ENCODE peak calls at places on chromosomes 12 and 14, in five cellular contexts. T is fibroblast of pulmonary artery, Y is fibroblast of mammary gland, P is dorsolateral prefrontal cortex, Q is cardiac fibroblast. G is an unnamed sample.

GRCh38 chr14:34835312-34835711 is 39.8 kb downstream of the BAZ1A start:
- DNase-seq in T (no peak), Q (no peak), P (no peak), Y (no peak), G (no peak)

GRCh38 chr14:77752799-77753516 is 8.0 kb downstream of the SNW1 start:
- DNase-seq in T (peak), Q (peak), P (no peak), Y (no peak), G (peak)

GRCh38 chr12:13141686-13142085 is 38.2 kb upstream of the GSG1 start:
- DNase-seq in Y (no peak), P (no peak), T (no peak), Q (no peak), G (no peak)

GRCh38 chr12:131735863-131736806 is 25.2 kb downstream of the SFSWAP start:
- DNase-seq in T (no peak), Y (peak), P (no peak), Q (no peak), G (no peak)

GRCh38 chr12:112810235-112810917 is 18.8 kb downstream of the RPH3A start:
- DNase-seq in T (no peak), Y (no peak), P (no peak), Q (no peak), G (no peak)

GRCh38 chr14:71324767-71325272 is 417.6 kb downstream of the PCNX1 start:
- DNase-seq in P (no peak), T (peak), Q (peak), Y (peak), G (no peak)

GRCh38 chr12:49340095-49340870 is 3.3 kb upstream of the C1QL4 start:
- DNase-seq in Y (no peak), P (peak), Q (no peak), T (no peak), G (no peak)

GRCh38 chr12:126727218-126727601 is 1539.8 kb upstream of the TMEM132C start:
- DNase-seq in T (no peak), Y (no peak), Q (no peak), P (no peak), G (no peak)

GRCh38 chr12:6273931-6274687 is 36.4 kb upstream of the PLEKHG6 start:
- DNase-seq in Y (no peak), Q (peak), P (no peak), T (peak), G (peak)

GRCh38 chr14:50312734-50313054 is 570 bp downstream of the DMAC2L start:
- DNase-seq in Y (peak), T (no peak), Q (no peak), P (no peak), G (peak)

GRCh38 chr14:100584056-100585031 is 2.9 kb downstream of the BEGAIN start:
- DNase-seq in P (peak), T (no peak), Y (no peak), Q (no peak), G (no peak)

GRCh38 chr12:83985068-83985467 is 927.5 kb downstream of the SLC6A15 start:
- DNase-seq in Y (no peak), P (no peak), T (no peak), Q (no peak), G (peak)

GRCh38 chr14:99420711-99421110 is 59.9 kb downstream of the SETD3 start:
- DNase-seq in P (no peak), T (no peak), Y (peak), Q (peak), G (peak)

GRCh38 chr14:21454843-21455550 is 926 bp downstream of the CHD8 start:
- DNase-seq in T (no peak), P (no peak), Y (peak), Q (no peak), G (peak)

GRCh38 chr12:63795944-63796343 is 16.2 kb downstream of the RXYLT1 start:
- DNase-seq in T (no peak), Q (no peak), P (no peak), Y (no peak), G (no peak)

GRCh38 chr14:94769413-94770250 is at the start of gene GSC:
- DNase-seq in Q (peak), P (peak), Y (peak), T (peak), G (peak)

GRCh38 chr14:77649326-77649725 is 32.9 kb upstream of the SPTLC2 start:
- DNase-seq in Q (peak), Y (peak), T (peak), P (no peak), G (peak)

GRCh38 chr12:53989227-53990113 is 4.5 kb downstream of the HOXC10 start:
- DNase-seq in Q (peak), T (peak), P (no peak), Y (peak), G (peak)

GRCh38 chr14:24113379-24113800 is 1.2 kb upstream of the DCAF11 start:
- DNase-seq in P (no peak), Q (no peak), Y (no peak), T (no peak), G (no peak)

GRCh38 chr14:99624971-99625370 is 20.0 kb upstream of the HHIPL1 start:
- DNase-seq in Q (no peak), P (no peak), Y (no peak), T (no peak), G (no peak)

GRCh38 chr14:85528882-85529585 is 910 bp upstream of the FLRT2 start:
- DNase-seq in P (no peak), Q (peak), Y (peak), T (peak), G (peak)

GRCh38 chr12:48952691-48953090 is 4.6 kb downstream of the ARF3 start:
- DNase-seq in Q (no peak), P (no peak), Y (no peak), T (no peak), G (no peak)

GRCh38 chr12:7114851-7115250 is 5.8 kb upstream of the C1RL start:
- DNase-seq in Y (no peak), P (no peak), Q (no peak), T (no peak), G (no peak)

GRCh38 chr14:104986487-104987164 is 1.0 kb downstream of the CLBA1 start:
- DNase-seq in Y (no peak), P (no peak), T (no peak), Q (no peak), G (no peak)

GRCh38 chr14:98798099-98798498 is 473.9 kb downstream of the BCL11B start:
- DNase-seq in T (no peak), Q (no peak), Y (no peak), P (no peak), G (no peak)

GRCh38 chr12:53754633-53755261 is 3.0 kb upstream of the CISTR start:
- DNase-seq in T (peak), Q (peak), Y (peak), P (no peak), G (peak)

GRCh38 chr12:5047094-5047493 is 3.4 kb downstream of the KCNA5 start:
- DNase-seq in Q (no peak), T (no peak), P (no peak), Y (no peak), G (no peak)

GRCh38 chr12:115341442-115341841 is 657.5 kb upstream of the TBX3 start:
- DNase-seq in P (no peak), T (peak), Y (peak), Q (peak), G (peak)

GRCh38 chr14:104244221-104245011 is 106.0 kb downstream of the KIF26A start:
- DNase-seq in Q (no peak), P (peak), Y (no peak), T (no peak), G (no peak)

GRCh38 chr14:94036328-94037167 is 10.4 kb downstream of the OTUB2 start:
- DNase-seq in P (peak), T (peak), Y (peak), Q (peak), G (peak)

GRCh38 chr12:48985475-48985897 is 7.4 kb downstream of the WNT1 start:
- DNase-seq in T (no peak), P (no peak), Y (no peak), Q (no peak), G (no peak)

GRCh38 chr12:44875954-44876553 is at the start of gene NELL2:
- DNase-seq in P (peak), Y (peak), Q (peak), T (peak), G (peak)

GRCh38 chr14:26709019-26709418 is 111.2 kb upstream of the NOVA1 start:
- DNase-seq in Q (peak), P (no peak), Y (peak), T (peak), G (peak)

DNA sequence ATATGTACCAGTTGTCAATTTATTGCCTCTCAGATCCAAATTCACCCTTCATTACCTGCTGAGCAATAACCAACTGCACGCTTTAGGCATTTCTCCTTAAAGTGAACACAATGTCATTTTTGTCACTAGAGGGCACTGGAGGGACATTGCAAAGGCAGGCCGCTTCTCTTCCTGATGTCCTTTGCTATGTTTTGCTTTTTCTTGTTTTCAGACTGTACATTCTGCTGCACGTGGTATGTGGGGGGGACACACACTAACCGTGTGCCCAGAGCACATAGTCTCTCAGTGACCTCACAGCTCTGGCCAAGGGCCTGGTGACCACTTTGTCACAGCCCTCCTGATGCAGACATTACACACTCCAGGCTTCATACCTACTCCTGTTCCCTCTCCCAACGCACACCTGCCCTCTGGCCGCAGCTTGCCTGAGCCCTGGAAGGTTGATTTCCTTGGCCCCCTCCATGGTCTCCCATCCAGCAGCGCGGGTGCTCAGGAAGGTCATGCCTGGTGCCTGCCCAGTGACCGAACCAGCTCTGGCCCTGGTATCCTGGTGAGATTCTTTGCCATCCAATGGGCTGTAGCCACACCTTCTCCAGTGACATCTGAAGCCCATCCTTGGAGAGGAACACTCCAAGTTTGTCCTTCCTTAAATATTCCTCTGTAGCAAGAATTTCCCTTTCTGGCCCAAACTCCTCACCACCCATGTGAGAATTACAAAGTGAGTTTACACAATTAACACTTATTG is 39.9 kb downstream of the MYO1H start:
- DNase-seq in Y (peak), P (no peak), Q (peak), T (peak), G (peak)
- TF ChIP-seq CTCF in Y (peak), P (peak), Q (peak), T (peak), G (peak)

DNA sequence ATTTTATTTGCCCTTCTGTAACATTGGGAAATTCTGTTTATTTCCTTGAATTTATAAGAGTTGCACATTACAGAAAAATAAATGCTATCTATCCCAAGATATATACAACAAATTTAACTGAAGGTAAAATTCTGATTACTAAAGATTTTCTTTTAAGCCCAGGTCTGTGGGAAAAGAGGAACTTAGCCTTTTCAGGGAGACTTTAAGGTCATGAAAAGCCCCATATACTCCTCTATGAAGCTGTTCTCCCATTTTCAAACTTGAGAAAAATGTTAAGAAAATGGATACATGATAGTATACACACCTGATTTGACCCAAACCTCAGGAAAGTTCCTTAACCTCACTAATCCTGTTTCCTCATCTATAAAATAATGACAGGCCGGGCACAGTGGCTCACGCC is 7.1 kb downstream of the SINHCAF start:
- DNase-seq in T (no peak), P (no peak), Q (no peak), Y (no peak), G (no peak)
- H3K4me3 ChIP-seq in T (no peak), P (no peak), Q (no peak), Y (no peak), G (no peak)

DNA sequence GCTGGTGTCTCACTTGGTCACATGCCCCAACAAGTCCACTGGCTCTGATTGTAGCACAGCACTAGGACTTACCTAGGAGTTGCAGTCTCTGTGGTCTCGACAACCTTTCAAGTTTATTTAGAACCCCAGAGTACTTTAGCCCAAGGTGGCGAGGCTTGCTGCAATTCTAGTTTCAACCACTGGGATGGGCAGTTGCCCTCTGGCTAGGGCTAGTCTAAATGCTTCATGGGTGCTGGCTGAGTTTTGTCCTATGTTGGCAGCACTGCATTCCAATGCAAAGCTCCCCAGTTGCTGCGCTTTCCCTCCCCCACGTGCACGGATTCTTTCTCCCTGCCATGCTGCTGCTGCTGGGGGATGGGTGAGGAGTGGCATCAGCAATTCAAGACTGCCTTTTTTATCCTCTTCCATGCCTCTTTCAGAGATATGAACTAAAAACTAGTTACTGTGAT is 207.9 kb downstream of the SYNE2 start:
- DNase-seq in P (no peak), Y (peak), T (peak), Q (peak), G (no peak)
- TF ChIP-seq CTCF in P (no peak), Y (peak), T (peak), Q (peak), G (peak)

GRCh38 chr12:3632256-3633240 is 120.4 kb downstream of the CRACR2A start:
- DNase-seq in P (no peak), Q (no peak), Y (peak), T (no peak), G (peak)

GRCh38 chr12:3629082-3629830 is 123.7 kb downstream of the CRACR2A start:
- DNase-seq in T (no peak), P (no peak), Q (no peak), Y (no peak), G (no peak)

GRCh38 chr12:3630621-3631271 is 122.2 kb downstream of the CRACR2A start:
- DNase-seq in Y (no peak), T (no peak), P (no peak), Q (no peak), G (no peak)

GRCh38 chr12:3630111-3630510 is 122.8 kb downstream of the CRACR2A start:
- DNase-seq in P (no peak), Y (no peak), Q (no peak), T (no peak), G (no peak)

GRCh38 chr12:3631272-3631637 is 121.7 kb downstream of the CRACR2A start:
- DNase-seq in P (no peak), Y (no peak), T (no peak), Q (no peak), G (no peak)
- H3K4me3 ChIP-seq in P (no peak), Y (no peak), T (no peak), Q (no peak), G (no peak)

GRCh38 chr14:69346710-69347109 is 51.4 kb downstream of the ERH start:
- DNase-seq in Y (no peak), P (no peak), Q (peak), T (peak), G (no peak)
- TF ChIP-seq CTCF in Y (peak), P (peak), Q (peak), T (peak), G (peak)

DNA sequence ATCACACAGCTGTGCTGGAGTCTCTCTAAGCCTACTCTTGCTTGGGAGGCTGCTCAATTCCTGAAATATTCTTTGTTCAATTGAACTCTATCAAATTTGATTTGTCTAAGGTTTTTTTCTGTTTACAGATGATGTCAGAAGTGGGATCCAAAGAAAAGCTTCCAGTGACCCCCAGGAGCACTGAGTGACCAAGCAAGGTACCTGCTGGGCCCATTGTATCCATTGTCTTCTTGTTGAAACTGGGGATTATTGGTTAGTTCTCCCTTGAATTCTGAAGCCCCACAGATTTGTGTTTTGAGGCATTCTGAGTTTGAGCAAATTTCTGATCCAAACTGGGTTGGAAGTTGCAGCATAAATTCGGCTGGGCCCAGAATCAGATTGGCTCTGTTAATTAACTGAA is 64.6 kb downstream of the MYF5 start:
- DNase-seq in Q (no peak), Y (no peak), P (no peak), T (no peak), G (no peak)
- H3K4me3 ChIP-seq in Q (no peak), Y (no peak), P (no peak), T (no peak), G (no peak)

DNA sequence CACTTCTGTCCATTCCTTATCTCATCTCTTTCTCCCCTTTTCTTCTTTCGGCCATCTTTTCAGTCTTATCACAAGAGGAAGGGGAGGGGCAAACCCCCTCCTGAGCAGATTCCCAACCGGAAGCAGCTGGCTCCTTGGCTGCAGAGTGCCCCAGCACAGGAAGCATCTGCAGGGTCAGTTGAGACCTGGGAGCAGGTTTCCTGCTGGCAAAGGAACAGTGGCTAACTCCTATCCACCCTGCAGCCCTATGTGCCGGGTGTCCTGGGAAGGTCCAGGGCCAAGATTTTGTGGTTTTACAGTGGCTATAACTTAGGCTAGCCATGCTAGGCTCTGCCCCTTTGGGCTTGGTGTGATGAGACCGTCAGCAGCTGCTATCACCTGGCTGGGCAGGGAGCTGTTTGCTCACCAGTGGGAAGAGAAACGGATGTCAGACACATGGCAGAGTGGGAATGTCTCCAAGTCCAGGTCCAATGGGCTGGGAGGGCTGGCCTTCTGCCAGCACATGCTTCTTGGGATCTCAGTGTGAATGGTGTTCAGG is 40.4 kb downstream of the SH2B3 start:
- DNase-seq in P (peak), T (peak), Y (peak), Q (peak), G (peak)
- TF ChIP-seq CTCF in P (no peak), T (no peak), Y (no peak), Q (no peak), G (no peak)

GRCh38 chr12:65754744-65755595 is 69.3 kb upstream of the HMGA2 start:
- DNase-seq in Q (no peak), Y (no peak), P (no peak), T (no peak), G (no peak)
- H3K4me3 ChIP-seq in Q (no peak), Y (no peak), P (no peak), T (no peak), G (no peak)